ENCODE peak calls at places on chromosome 21, in seven cellular contexts. T is brain microvascular endothelial cell; R is lower lobe of right lung; H is fibroblast of lung; D is GM23248; K is CD4-positive, alpha-beta memory T cell; Y is stomach. G is an unnamed sample. For H3K27me3, the result is how much of the 10 kb centered on the place peaks cover.

GRCh38 chr21:15439726-15440125 is 290.1 kb upstream of the USP25 start:
- DNase-seq in H (no peak), D (no peak), K (no peak), T (no peak), Y (no peak), R (no peak), G (no peak)

GRCh38 chr21:45971487-45972352 is 9.8 kb upstream of the COL6A1 start:
- DNase-seq in H (peak), T (no peak), R (peak), D (peak), K (no peak), Y (no peak), G (no peak)

GRCh38 chr21:22554690-22555316 is 1556.6 kb downstream of the NCAM2 start:
- DNase-seq in K (no peak), T (no peak), R (no peak), Y (no peak), H (no peak), D (no peak), G (no peak)

GRCh38 chr21:31855180-31855579 is 17.6 kb upstream of the HUNK start:
- DNase-seq in D (no peak), T (no peak), R (no peak), Y (no peak), K (no peak), H (no peak), G (no peak)

GRCh38 chr21:16587671-16588379 is 858.0 kb downstream of the USP25 start:
- DNase-seq in K (no peak), T (no peak), D (peak), Y (no peak), H (peak), R (no peak), G (no peak)

GRCh38 chr21:30340714-30341573 is 3.5 kb upstream of the KRTAP27-1 start:
- DNase-seq in K (peak), D (peak), R (peak), T (peak), H (peak), Y (peak), G (no peak)

GRCh38 chr21:46297311-46298082 is 11.4 kb downstream of the YBEY start:
- DNase-seq in T (no peak), R (peak), K (peak), H (peak), D (peak), Y (no peak), G (no peak)

GRCh38 chr21:26115346-26115745 is 55.2 kb downstream of the APP start:
- DNase-seq in T (no peak), Y (no peak), H (no peak), K (no peak), R (no peak), D (no peak), G (no peak)

GRCh38 chr21:27693376-27693775 is 726.5 kb upstream of the ADAMTS5 start:
- DNase-seq in K (no peak), D (peak), T (peak), H (peak), R (no peak), Y (no peak), G (no peak)

GRCh38 chr21:34771512-34772028 is 102.8 kb downstream of the CLIC6 start:
- DNase-seq in D (peak), R (no peak), K (no peak), T (peak), Y (no peak), H (peak), G (no peak)

GRCh38 chr21:46058339-46059145 is 39.4 kb upstream of the COL6A2 start:
- DNase-seq in D (no peak), R (peak), H (no peak), Y (peak), T (no peak), K (no peak), G (no peak)

GRCh38 chr21:36125513-36126121 is 9.3 kb upstream of the CBR3 start:
- DNase-seq in Y (peak), R (peak), T (peak), H (peak), K (peak), D (peak), G (no peak)

GRCh38 chr21:14071902-14072734 is 138.6 kb downstream of the LIPI start:
- DNase-seq in K (no peak), T (no peak), R (no peak), Y (peak), D (no peak), H (no peak), G (no peak)

GRCh38 chr21:34569381-34569979 is 45.4 kb downstream of the RCAN1 start:
- DNase-seq in H (no peak), Y (no peak), R (no peak), D (no peak), T (no peak), K (no peak), G (no peak)

GRCh38 chr21:45834026-45834715 is 147.4 kb upstream of the COL6A1 start:
- DNase-seq in T (no peak), H (no peak), K (no peak), R (no peak), D (no peak), Y (no peak), G (no peak)

GRCh38 chr21:15343066-15343465 is 278.3 kb upstream of the NRIP1 start:
- DNase-seq in D (no peak), Y (no peak), R (no peak), H (no peak), T (peak), K (no peak), G (no peak)

GRCh38 chr21:41229527-41230248 is 61.7 kb downstream of the BACE2 start:
- DNase-seq in R (no peak), H (no peak), T (no peak), K (no peak), Y (no peak), D (no peak), G (no peak)

GRCh38 chr21:41227357-41228005 is 59.5 kb downstream of the BACE2 start:
- DNase-seq in D (no peak), Y (no peak), K (no peak), R (no peak), T (no peak), H (no peak), G (no peak)

GRCh38 chr21:41228958-41229357 is 61.0 kb downstream of the BACE2 start:
- DNase-seq in H (no peak), D (no peak), Y (no peak), T (no peak), R (no peak), K (no peak), G (no peak)

GRCh38 chr21:41228006-41228370 is 60.0 kb downstream of the BACE2 start:
- DNase-seq in R (no peak), D (no peak), H (no peak), T (no peak), K (no peak), Y (no peak), G (no peak)

GRCh38 chr21:41228492-41228891 is 60.5 kb downstream of the BACE2 start:
- DNase-seq in H (no peak), D (no peak), T (no peak), Y (no peak), K (no peak), R (no peak), G (no peak)
- H3K27me3 ChIP-seq in H (under half), D (under half), T (under half), Y (under half), K (under half), R (under half), G (under half)

GRCh38 chr21:33380483-33380998 is 22.7 kb upstream of the IFNGR2 start:
- DNase-seq in K (peak), D (peak), R (peak), T (peak), Y (peak), H (peak), G (peak)
- H3K4me3 ChIP-seq in K (no peak), D (peak), R (no peak), T (no peak), Y (no peak), H (no peak), G (peak)

GRCh38 chr21:42146821-42147220 is 72.1 kb upstream of the ABCG1 start:
- DNase-seq in K (no peak), H (no peak), D (no peak), T (no peak), Y (no peak), R (peak), G (peak)

GRCh38 chr21:42148584-42148983 is 70.4 kb upstream of the ABCG1 start:
- DNase-seq in D (no peak), R (no peak), T (no peak), Y (no peak), K (no peak), H (no peak), G (no peak)

GRCh38 chr21:42146251-42146805 is 72.6 kb upstream of the ABCG1 start:
- DNase-seq in K (no peak), R (no peak), D (no peak), T (no peak), Y (no peak), H (no peak), G (no peak)

GRCh38 chr21:42148097-42148496 is 70.8 kb upstream of the ABCG1 start:
- DNase-seq in H (no peak), D (no peak), R (no peak), Y (no peak), T (no peak), K (no peak), G (no peak)

GRCh38 chr21:42147386-42148020 is 71.4 kb upstream of the ABCG1 start:
- DNase-seq in R (no peak), D (no peak), T (no peak), Y (no peak), H (no peak), K (no peak), G (no peak)
- H3K27me3 ChIP-seq in R (under half), D (under half), T (under half), Y (under half), H (under half), K (under half), G (under half)

GRCh38 chr21:42747746-42748351 is 94.4 kb downstream of the PDE9A start:
- DNase-seq in H (no peak), R (no peak), Y (no peak), K (no peak), D (no peak), T (no peak), G (no peak)

GRCh38 chr21:42745511-42746239 is 92.3 kb downstream of the PDE9A start:
- DNase-seq in H (no peak), T (no peak), K (no peak), D (no peak), Y (no peak), R (no peak), G (no peak)

GRCh38 chr21:42747267-42747701 is 93.9 kb downstream of the PDE9A start:
- DNase-seq in Y (no peak), D (no peak), K (no peak), T (no peak), R (no peak), H (no peak), G (no peak)

GRCh38 chr21:42746240-42746592 is 92.8 kb downstream of the PDE9A start:
- DNase-seq in Y (no peak), K (no peak), H (no peak), T (no peak), R (no peak), D (no peak), G (no peak)

GRCh38 chr21:42746593-42747266 is 93.3 kb downstream of the PDE9A start:
- DNase-seq in D (no peak), T (no peak), K (peak), R (peak), Y (peak), H (no peak), G (no peak)
- H3K4me3 ChIP-seq in D (no peak), T (no peak), K (peak), R (no peak), Y (no peak), H (no peak), G (no peak)

GRCh38 chr21:44681861-44682579 is at the start of gene KRTAP12-1:
- DNase-seq in T (no peak), K (no peak), Y (no peak), R (no peak), H (no peak), D (no peak), G (no peak)

GRCh38 chr21:44684483-44684882 is 2.5 kb upstream of the KRTAP12-1 start:
- DNase-seq in H (no peak), K (no peak), D (no peak), R (no peak), T (no peak), Y (no peak), G (no peak)

GRCh38 chr21:44686000-44686781 is 4.2 kb upstream of the KRTAP12-1 start:
- DNase-seq in R (peak), Y (no peak), K (no peak), H (no peak), T (no peak), D (no peak), G (no peak)

GRCh38 chr21:44682580-44683151 is 703 bp upstream of the KRTAP12-1 start:
- DNase-seq in Y (no peak), H (no peak), D (no peak), K (no peak), T (no peak), R (no peak), G (no peak)

DNA sequence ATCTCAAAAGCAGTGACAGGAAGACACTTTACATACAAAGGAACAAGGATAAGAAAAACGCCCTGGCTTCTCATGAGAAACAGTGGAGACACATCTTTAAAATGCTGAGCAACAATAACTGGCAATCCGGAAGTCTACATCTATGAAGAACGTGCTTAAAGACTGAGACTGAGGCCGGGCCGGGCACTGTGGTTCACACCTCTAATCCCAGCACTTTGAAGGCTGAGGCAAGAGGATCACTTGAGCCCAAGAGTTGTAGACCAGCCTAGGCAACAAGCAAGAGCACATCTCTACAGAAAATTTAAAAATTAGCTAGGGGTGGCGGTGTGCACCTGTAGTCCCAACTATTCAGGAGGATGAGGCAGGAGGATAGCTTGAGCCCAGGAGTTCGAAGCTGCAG is 2.1 kb upstream of the KRTAP12-1 start:
- DNase-seq in R (no peak), K (no peak), Y (no peak), H (no peak), T (no peak), D (no peak), G (no peak)
- H3K27me3 ChIP-seq in R (under half), K (under half), Y (under half), H (under half), T (under half), D (under half), G (under half)

DNA sequence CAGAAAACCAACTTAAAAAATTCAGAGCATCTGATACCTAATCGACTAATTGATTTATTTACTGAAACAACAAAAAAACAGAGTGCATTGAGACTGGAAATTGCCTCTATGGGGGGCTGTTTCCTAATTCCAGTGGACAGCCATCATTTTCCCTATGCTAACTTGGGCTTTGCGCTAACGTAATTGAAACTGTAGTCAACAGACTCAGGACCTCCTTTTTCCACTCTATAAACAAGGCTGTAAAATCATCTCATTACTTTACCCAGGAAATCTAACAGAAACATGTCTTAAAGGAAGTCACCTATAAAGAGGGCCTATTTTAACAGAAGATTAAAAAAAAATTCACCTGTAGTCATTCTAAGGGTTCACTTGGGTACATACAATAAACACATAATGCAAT is 2.1 kb downstream of the ERG start:
- DNase-seq in D (no peak), R (no peak), T (no peak), H (no peak), K (no peak), Y (no peak), G (no peak)
- H3K4me3 ChIP-seq in D (no peak), R (peak), T (no peak), H (no peak), K (no peak), Y (no peak), G (no peak)

G was measured in breast epithelium.